ENCODE peak calls at places on chromosomes 7 and 10, in seven cellular contexts. M, R, H, F, K, U and Q are unnamed samples.
A peak's percentile ranks its signal among the peaks of the same experiment; 100 is the strongest.

GRCh38 chr10:127577878-127578627 is 28.9 kb downstream of the NPS start:
- DNase-seq in H (no peak), R (no peak), M (no peak), F (no peak), K (no peak), U (no peak), Q (no peak)

GRCh38 chr7:7642081-7642480 is 1.5 kb downstream of the UMAD1 start:
- DNase-seq in M (no peak), F (no peak), U (no peak), R (no peak), H (no peak), K (no peak), Q (no peak)

GRCh38 chr7:37916673-37917660 is at the start of gene SFRP4:
- DNase-seq in F (no peak), R (peak; percentile 1), M (peak; percentile 14), K (peak; percentile 25), U (peak; percentile 52), H (no peak), Q (no peak)

GRCh38 chr7:82906502-82906901 is 256.2 kb downstream of the PCLO start:
- DNase-seq in K (no peak), F (no peak), M (no peak), H (no peak), R (no peak), U (no peak), Q (no peak)

GRCh38 chr10:1662361-1663025 is 74.8 kb downstream of the ADARB2 start:
- DNase-seq in R (no peak), U (no peak), F (no peak), K (no peak), H (no peak), M (peak; percentile 71), Q (no peak)

GRCh38 chr10:72953687-72954086 is 919 bp downstream of the PLA2G12B start:
- DNase-seq in M (no peak), K (no peak), U (no peak), R (no peak), H (no peak), F (no peak), Q (no peak)

GRCh38 chr10:16646474-16647059 is 124.9 kb upstream of the C1QL3 start:
- DNase-seq in H (no peak), F (no peak), M (no peak), R (no peak), U (no peak), K (no peak), Q (no peak)

GRCh38 chr7:37999673-38000072 is 79.2 kb downstream of the EPDR1 start:
- DNase-seq in F (no peak), H (peak; percentile 36), K (no peak), M (no peak), U (no peak), R (no peak), Q (no peak)

GRCh38 chr10:75497997-75498797 is 66.8 kb downstream of the LRMDA start:
- DNase-seq in M (no peak), F (no peak), R (peak; percentile 17), U (peak; percentile 4), H (no peak), K (no peak), Q (no peak)

GRCh38 chr7:132942721-132943120 is 139.2 kb downstream of the CHCHD3 start:
- DNase-seq in K (no peak), M (no peak), F (no peak), R (no peak), H (no peak), U (no peak), Q (no peak)

GRCh38 chr7:26609082-26609481 is 255.3 kb downstream of the SKAP2 start:
- DNase-seq in H (no peak), K (no peak), M (no peak), R (no peak), U (no peak), F (no peak), Q (no peak)